ENCODE peak calls at places on chromosomes 7 and 10, in four cellular contexts. L is HepG2, H is WTC11, W is K562. I is an unnamed sample.

GRCh38 chr7:138235207-138235606 is 158.9 kb downstream of the AKR1D1 start:
- DNase-seq in L (no peak), H (no peak), W (no peak), I (no peak)

GRCh38 chr7:66920256-66920655 is 769 bp upstream of the TMEM248 start:
- DNase-seq in L (no peak), H (no peak), W (peak), I (no peak)

GRCh38 chr10:131626274-131626673 is 274.5 kb upstream of the PPP2R2D start:
- DNase-seq in L (no peak), H (no peak), W (no peak), I (no peak)

GRCh38 chr7:72435366-72435765 is 23.2 kb upstream of the CALN1 start:
- DNase-seq in L (no peak), H (no peak), W (no peak), I (no peak)

GRCh38 chr10:17226891-17227303 is 1.1 kb upstream of the VIM start:
- DNase-seq in L (no peak), H (peak), W (no peak), I (no peak)

GRCh38 chr7:45979275-45980180 is 58.5 kb upstream of the IGFBP3 start:
- DNase-seq in L (no peak), H (no peak), W (no peak), I (no peak)

GRCh38 chr7:157901166-157901565 is 564.4 kb downstream of the DNAJB6 start:
- DNase-seq in L (no peak), H (no peak), W (no peak), I (no peak)

GRCh38 chr10:79025113-79025832 is 43.5 kb upstream of the ZMIZ1 start:
- DNase-seq in L (no peak), H (no peak), W (no peak), I (no peak)

GRCh38 chr7:111853231-111853990 is 291.1 kb upstream of the IMMP2L start:
- DNase-seq in L (no peak), H (no peak), W (no peak), I (no peak)

GRCh38 chr7:155299539-155300202 is 2.0 kb downstream of the INSIG1 start:
- DNase-seq in L (no peak), H (no peak), W (no peak), I (no peak)

GRCh38 chr10:125081931-125082330 is 78.4 kb downstream of the CTBP2 start:
- DNase-seq in L (no peak), H (no peak), W (no peak), I (no peak)

GRCh38 chr7:3310884-3311283 is 9.8 kb downstream of the SDK1 start:
- DNase-seq in L (no peak), H (no peak), W (no peak), I (no peak)

GRCh38 chr10:71783917-71784678 is 10.8 kb upstream of the VSIR start:
- DNase-seq in L (no peak), H (no peak), W (no peak), I (no peak)

GRCh38 chr10:116974442-116975005 is 30.5 kb downstream of the SHTN1 start:
- DNase-seq in L (no peak), H (no peak), W (no peak), I (no peak)

GRCh38 chr10:58951750-58952149 is 224.7 kb upstream of the PHYHIPL start:
- DNase-seq in L (no peak), H (no peak), W (no peak), I (no peak)

GRCh38 chr10:71696635-71697326 is 22.8 kb downstream of the C10orf105 start:
- DNase-seq in L (peak), H (peak), W (peak), I (peak)

GRCh38 chr10:3053145-3053544 is 14.2 kb upstream of the PFKP start:
- DNase-seq in L (no peak), H (no peak), W (no peak), I (no peak)

GRCh38 chr10:122285506-122286444 is 14.7 kb downstream of the BTBD16 start:
- DNase-seq in L (no peak), H (no peak), W (no peak), I (no peak)

GRCh38 chr10:22356324-22356873 is 11.1 kb downstream of the SPAG6 start:
- DNase-seq in L (no peak), H (no peak), W (no peak), I (no peak)

GRCh38 chr7:76393116-76394031 is 16.1 kb downstream of the SSC4D start:
- DNase-seq in L (peak), H (peak), W (peak), I (peak)

GRCh38 chr7:80896856-80897598 is 21.8 kb downstream of the SEMA3C start:
- DNase-seq in L (no peak), H (no peak), W (no peak), I (no peak)

GRCh38 chr7:4725014-4725951 is 43.2 kb downstream of the FOXK1 start:
- DNase-seq in L (peak), H (no peak), W (no peak), I (no peak)

GRCh38 chr10:47400251-47400650 is 16.2 kb upstream of the ZNF488 start:
- DNase-seq in L (no peak), H (no peak), W (no peak), I (no peak)
- TF ChIP-seq ELF4 in L (no peak), H (no peak), W (no peak), I (no peak)

GRCh38 chr7:923108-924041 is 31.1 kb downstream of the ADAP1 start:
- DNase-seq in L (no peak), H (peak), W (peak), I (no peak)

GRCh38 chr7:920351-921070 is 34.0 kb downstream of the ADAP1 start:
- DNase-seq in L (no peak), H (peak), W (no peak), I (no peak)

GRCh38 chr7:921581-922333 is 32.7 kb downstream of the ADAP1 start:
- DNase-seq in L (no peak), H (peak), W (no peak), I (no peak)

GRCh38 chr7:921071-921461 is 33.4 kb downstream of the ADAP1 start:
- DNase-seq in L (no peak), H (peak), W (no peak), I (no peak)

GRCh38 chr7:922334-923107 is 32.0 kb downstream of the ADAP1 start:
- DNase-seq in L (no peak), H (peak), W (peak), I (no peak)
- TF ChIP-seq ELF4 in L (no peak), H (no peak), W (no peak), I (no peak)

DNA sequence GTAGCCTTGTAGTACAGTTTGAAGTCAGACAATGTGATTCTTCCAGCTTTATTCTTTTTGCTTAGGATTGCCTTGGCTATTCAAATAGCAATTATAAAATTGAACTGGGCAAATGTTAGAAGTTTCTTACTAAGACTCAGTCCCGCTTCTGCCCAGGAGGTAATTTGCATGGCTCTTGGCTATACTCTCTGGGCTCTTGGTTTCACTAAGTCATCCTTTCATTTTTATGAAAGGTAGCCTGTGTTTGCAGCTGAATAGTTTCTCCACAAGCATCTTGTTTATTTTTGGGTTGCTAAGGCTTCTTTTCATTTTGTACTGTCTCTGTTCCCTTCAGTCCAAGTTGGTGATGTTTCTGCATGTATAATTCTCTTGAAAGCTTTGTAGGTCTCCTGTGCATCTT is 340.6 kb downstream of the SH2D4B start:
- DNase-seq in L (no peak), H (no peak), W (no peak), I (no peak)
- TF ChIP-seq ELF4 in L (no peak), H (no peak), W (no peak), I (no peak)

DNA sequence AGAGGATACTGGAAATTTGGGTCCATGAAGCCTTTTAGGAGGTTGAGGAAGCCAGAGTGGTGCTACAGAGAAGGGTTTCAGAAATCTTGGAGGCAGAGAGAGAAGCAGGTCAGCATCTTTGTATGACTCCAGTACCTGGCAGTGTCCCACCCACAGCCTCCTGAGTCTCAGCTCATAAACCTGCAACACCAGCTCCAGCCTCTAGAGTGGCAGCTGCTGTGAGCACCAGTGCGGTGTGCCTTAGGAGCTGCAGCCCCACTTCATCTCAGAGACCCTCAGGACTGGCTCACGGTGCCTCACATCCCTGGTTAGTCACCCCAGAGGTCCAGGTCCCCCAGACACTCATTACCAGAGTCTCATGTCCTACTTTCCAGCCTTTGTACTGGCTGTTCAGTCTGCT is 84.8 kb upstream of the PRKAR2B start:
- DNase-seq in L (no peak), H (peak), W (peak), I (peak)
- TF ChIP-seq ELF4 in L (no peak), H (no peak), W (no peak), I (no peak)

I was measured in HEK293T.